ENCODE peak calls at places on chromosomes 6 and 20, in ten cellular contexts. R is GOT3; U is iris pigment epithelial cell; X is SK-MEL-5; Z is iPS-NIHi11; J is fibroblast of mammary gland; K is anterior cingulate cortex; T is activated CD4-positive, alpha-beta T cell treated with anti-CD3 and anti-CD28 coated beads for 24 hours; A is NCI-H146; C is fibroblast of lung. V is an unnamed sample.

GRCh38 chr6:75109757-75110156 is 96.1 kb downstream of the COL12A1 start:
- DNase-seq in U (no peak), R (no peak), K (no peak), T (no peak), J (no peak), X (no peak), A (no peak), C (no peak), Z (no peak), V (no peak)

GRCh38 chr20:63089051-63089907 is 82.5 kb upstream of the BHLHE23 start:
- DNase-seq in R (no peak), T (no peak), Z (peak), A (no peak), U (no peak), X (no peak), K (no peak), C (no peak), J (no peak), V (peak)

GRCh38 chr6:157235600-157236039 is 87.7 kb downstream of the TMEM242 start:
- DNase-seq in J (peak), R (no peak), X (no peak), K (peak), U (peak), C (peak), T (peak), A (no peak), Z (peak), V (no peak)

GRCh38 chr20:25295386-25296093 is 47.7 kb downstream of the PYGB start:
- DNase-seq in T (no peak), Z (peak), A (no peak), K (no peak), U (no peak), J (no peak), R (no peak), C (no peak), X (no peak), V (no peak)

GRCh38 chr20:42218566-42218965 is 600.4 kb upstream of the CHD6 start:
- DNase-seq in T (no peak), J (no peak), Z (no peak), U (no peak), A (no peak), K (no peak), R (no peak), C (no peak), X (no peak), V (peak)

GRCh38 chr6:123117145-123117908 is 121.3 kb downstream of the CLVS2 start:
- DNase-seq in K (no peak), Z (no peak), A (no peak), J (no peak), U (no peak), T (no peak), R (no peak), X (no peak), C (no peak), V (no peak)

GRCh38 chr20:46752639-46753235 is 43.3 kb downstream of the SLC2A10 start:
- DNase-seq in T (peak), Z (peak), C (peak), R (no peak), A (peak), J (peak), K (peak), U (peak), X (peak), V (peak)

GRCh38 chr6:122758927-122759334 is 20.6 kb upstream of the FABP7 start:
- DNase-seq in T (no peak), X (no peak), Z (no peak), A (no peak), J (no peak), C (no peak), U (no peak), R (no peak), K (no peak), V (no peak)

GRCh38 chr6:117919775-117920492 is 12.9 kb downstream of the SLC35F1 start:
- DNase-seq in T (no peak), J (no peak), C (peak), Z (peak), K (peak), R (no peak), U (no peak), X (peak), A (no peak), V (peak)

GRCh38 chr6:154916857-154917256 is 78.3 kb upstream of the TIAM2 start:
- DNase-seq in T (no peak), R (no peak), Z (no peak), A (no peak), K (no peak), U (no peak), C (no peak), J (peak), X (no peak), V (no peak)

GRCh38 chr6:107618672-107619071 is 128.8 kb downstream of the SOBP start:
- DNase-seq in U (no peak), A (no peak), K (no peak), J (no peak), R (no peak), C (no peak), T (no peak), X (no peak), Z (no peak), V (no peak)

GRCh38 chr20:37816003-37816402 is 86.9 kb upstream of the VSTM2L start:
- DNase-seq in K (no peak), U (no peak), J (no peak), R (no peak), Z (no peak), A (peak), X (no peak), T (no peak), C (no peak), V (peak)